ENCODE peak calls at places on chromosomes 12 and 14, in four cellular contexts. M is stimulated activated CD4-positive, alpha-beta T cell treated with anti-CD3 and anti-CD28 coated beads, Interleukin-15, amount 100 ng/mL, for 24 hours; N is AG04450; Z is midbrain. Q is an unnamed sample.
A peak's percentile ranks its signal among the peaks of the same experiment; 100 is the strongest.

GRCh38 chr14:21039059-21039422 is 3.1 kb upstream of the RNASE7 start:
- DNase-seq in M (no peak), N (peak; percentile 23), Z (peak; percentile 81), Q (peak; percentile 62)

GRCh38 chr12:87995581-87996178 is 33.5 kb downstream of the C12orf50 start:
- DNase-seq in M (peak; percentile 52), N (peak; percentile 54), Z (peak; percentile 83), Q (peak; percentile 73)

GRCh38 chr12:75978677-75979076 is 52.9 kb downstream of the PHLDA1 start:
- DNase-seq in M (peak; percentile 30), N (no peak), Z (no peak), Q (no peak)

GRCh38 chr12:54984602-54985376 is at the start of gene TESPA1:
- DNase-seq in M (peak; percentile 90), N (no peak), Z (no peak), Q (no peak)

GRCh38 chr14:26199599-26200370 is 398.0 kb downstream of the NOVA1 start:
- DNase-seq in M (no peak), N (no peak), Z (no peak), Q (no peak)

GRCh38 chr12:56931474-56931978 is 2.7 kb downstream of the SDR9C7 start:
- DNase-seq in M (peak; percentile 23), N (peak; percentile 34), Z (no peak), Q (no peak)

GRCh38 chr14:61215222-61216010 is 65.7 kb downstream of the TMEM30B start:
- DNase-seq in M (no peak), N (no peak), Z (no peak), Q (no peak)

GRCh38 chr12:108995370-108995992 is 25.4 kb downstream of the SVOP start:
- DNase-seq in M (no peak), N (no peak), Z (no peak), Q (no peak)

GRCh38 chr14:56211124-56211523 is 92.9 kb downstream of the PELI2 start:
- DNase-seq in M (no peak), N (no peak), Z (no peak), Q (no peak)

GRCh38 chr14:23404331-23404900 is 3.7 kb downstream of the MYH6 start:
- DNase-seq in M (no peak), N (no peak), Z (no peak), Q (no peak)

GRCh38 chr14:55814064-55814463 is 234.1 kb downstream of the KTN1 start:
- DNase-seq in M (no peak), N (no peak), Z (no peak), Q (no peak)